ENCODE peak calls at places on chromosomes 2 and 18, in five cellular contexts. Y is transverse colon, G is K562, F is A549, O is HepG2. S is an unnamed sample.

GRCh38 chr18:44677933-44678332 is 2.8 kb upstream of the SETBP1 start:
- DNase-seq in G (no peak), F (no peak), O (no peak), Y (no peak), S (no peak)

GRCh38 chr2:181164699-181165098 is 184.3 kb downstream of the UBE2E3 start:
- DNase-seq in F (no peak), Y (no peak), G (no peak), O (no peak), S (no peak)

GRCh38 chr2:166361351-166362153 is 14.2 kb downstream of the SCN9A start:
- DNase-seq in O (peak), Y (no peak), F (no peak), G (peak), S (no peak)

GRCh38 chr2:178271629-178272333 is 77.5 kb downstream of the OSBPL6 start:
- DNase-seq in G (no peak), F (no peak), O (no peak), Y (peak), S (peak)

GRCh38 chr2:225895126-225895525 is 495.6 kb downstream of the NYAP2 start:
- DNase-seq in Y (no peak), O (no peak), F (no peak), G (no peak), S (no peak)

GRCh38 chr2:144468823-144469595 is 50.9 kb downstream of the ZEB2 start:
- DNase-seq in F (no peak), G (no peak), O (no peak), Y (no peak), S (no peak)

GRCh38 chr2:11543337-11544216 is 9.7 kb downstream of the GREB1 start:
- DNase-seq in G (no peak), F (no peak), Y (no peak), O (no peak), S (peak)

GRCh38 chr2:232321817-232322559 is 56.6 kb upstream of the ALPP start:
- DNase-seq in Y (peak), F (no peak), O (no peak), G (no peak), S (no peak)

GRCh38 chr18:74495581-74496507 is at the start of gene CNDP2:
- DNase-seq in Y (peak), O (peak), G (peak), F (peak), S (peak)
- TF ChIP-seq EP300 in Y (no peak), O (no peak), G (no peak), F (no peak), S (peak)

GRCh38 chr2:26726229-26726628 is 33.7 kb downstream of the KCNK3 start:
- DNase-seq in Y (no peak), O (no peak), G (no peak), F (no peak), S (no peak)

GRCh38 chr2:26723475-26723874 is 31.0 kb downstream of the KCNK3 start:
- DNase-seq in O (no peak), F (no peak), Y (no peak), G (no peak), S (no peak)

GRCh38 chr2:26725516-26725810 is 32.9 kb downstream of the KCNK3 start:
- DNase-seq in Y (no peak), O (no peak), F (no peak), G (no peak), S (no peak)

GRCh38 chr2:26724004-26724750 is 31.7 kb downstream of the KCNK3 start:
- DNase-seq in O (peak), F (peak), G (peak), Y (peak), S (peak)

GRCh38 chr2:26724784-26725515 is 32.4 kb downstream of the KCNK3 start:
- DNase-seq in G (no peak), F (no peak), O (no peak), Y (no peak), S (no peak)
- TF ChIP-seq POLR2A in G (no peak), F (no peak), O (no peak), Y (no peak), S (no peak)

GRCh38 chr2:172735646-172736418 is at the start of gene RAPGEF4:
- DNase-seq in G (peak), O (no peak), F (peak), Y (no peak), S (peak)

GRCh38 chr2:172739651-172740050 is 4.0 kb downstream of the RAPGEF4 start:
- DNase-seq in O (no peak), G (no peak), F (no peak), Y (no peak), S (no peak)

GRCh38 chr2:172740871-172741270 is 5.2 kb downstream of the RAPGEF4 start:
- DNase-seq in O (no peak), Y (no peak), F (no peak), G (no peak), S (no peak)

GRCh38 chr2:172734711-172735645 is 667 bp upstream of the RAPGEF4 start:
- DNase-seq in G (no peak), Y (no peak), F (peak), O (no peak), S (no peak)

GRCh38 chr2:172736419-172737174 is 952 bp downstream of the RAPGEF4 start:
- DNase-seq in Y (no peak), G (no peak), F (no peak), O (no peak), S (no peak)
- H3K4me3 ChIP-seq in Y (no peak), G (no peak), F (peak), O (peak), S (no peak)

GRCh38 chr2:24231461-24231881 is 56.6 kb downstream of the FAM228A start:
- DNase-seq in F (no peak), Y (no peak), G (no peak), O (no peak), S (no peak)
- TF ChIP-seq EP300 in F (no peak), Y (no peak), G (no peak), O (no peak), S (no peak)

DNA sequence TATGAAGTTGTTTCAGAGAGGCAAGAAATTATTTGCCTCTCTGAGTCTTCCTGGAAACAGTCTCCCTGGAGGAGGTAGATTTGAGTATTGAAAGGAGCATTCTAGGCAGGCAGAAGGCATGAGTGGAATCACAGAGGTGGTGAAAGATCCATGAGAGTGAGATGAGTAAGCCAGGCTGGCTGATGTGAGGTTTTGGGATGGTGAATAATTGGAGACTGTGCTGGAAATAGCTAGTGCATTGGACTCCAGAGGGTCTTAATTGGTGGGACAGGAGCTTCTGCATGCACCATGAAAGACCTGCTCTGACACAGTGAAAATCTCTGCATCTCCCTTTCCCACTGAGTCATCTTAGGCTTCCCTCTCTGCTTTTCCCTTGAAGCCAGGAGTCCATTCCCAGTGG is 46.3 kb downstream of the CDC42EP3 start:
- DNase-seq in G (no peak), O (no peak), F (no peak), Y (no peak), S (no peak)
- TF ChIP-seq POLR2A in G (no peak), O (no peak), F (no peak), Y (no peak), S (no peak)

GRCh38 chr2:85662899-85663683 is 4.9 kb downstream of the SFTPB start:
- DNase-seq in O (peak), Y (no peak), G (peak), F (no peak), S (no peak)
- H3K4me3 ChIP-seq in O (no peak), Y (no peak), G (no peak), F (no peak), S (no peak)

DNA sequence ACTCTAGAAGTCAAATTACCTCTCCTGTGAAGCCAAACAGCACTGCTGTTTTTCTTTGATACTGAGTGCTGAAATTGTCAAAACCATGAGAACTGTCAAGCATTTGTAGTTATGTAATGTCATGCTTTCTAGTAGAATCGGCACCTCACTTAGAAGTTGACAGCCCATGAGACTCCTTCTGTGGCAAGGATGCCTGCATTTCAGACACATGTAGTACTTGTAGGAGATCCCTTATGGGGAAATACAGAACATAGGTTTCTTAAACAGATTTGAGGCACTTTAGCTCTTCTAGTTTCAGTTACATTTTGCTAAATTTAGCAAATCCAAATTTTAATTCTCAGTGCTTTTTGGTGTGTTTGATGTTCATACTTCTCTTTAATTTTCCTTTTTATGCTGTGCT is 15.7 kb downstream of the ZNF407 start:
- DNase-seq in O (no peak), Y (no peak), G (no peak), F (no peak), S (no peak)
- TF ChIP-seq EP300 in O (no peak), Y (no peak), G (no peak), F (no peak), S (no peak)

GRCh38 chr18:9740076-9740475 is 32.0 kb downstream of the RAB31 start:
- DNase-seq in F (no peak), O (no peak), Y (no peak), G (no peak), S (no peak)
- TF ChIP-seq POLR2A in F (no peak), O (no peak), Y (no peak), G (no peak), S (no peak)

GRCh38 chr2:108640731-108641130 is 78.6 kb upstream of the RANBP2 start:
- DNase-seq in G (no peak), O (no peak), F (peak), Y (no peak), S (no peak)
- H3K4me3 ChIP-seq in G (no peak), O (no peak), F (no peak), Y (no peak), S (no peak)

S was measured in ovary.